ENCODE peak calls at places on chromosomes 4 and X, in four cellular contexts. One of them, this sample, is unnamed.
A peak's percentile ranks its signal among the peaks of the same experiment; 100 is the strongest.

GRCh38 chr4:122703868-122704267 is 28.6 kb upstream of the BBS12 start:
- DNase-seq in colonic mucosa: no peak
- DNase-seq in stimulated activated CD4-positive, alpha-beta T cell treated with anti-CD3 and anti-CD28 coated beads, Interleukin-4, amount 100 ng/mL, for 1 hour: no peak
- DNase-seq in A172: peak; percentile 14
- DNase-seq in this sample: no peak

GRCh38 chrX:31329298-31329697 is 257.5 kb upstream of the FTHL17 start:
- DNase-seq in stimulated activated CD4-positive, alpha-beta T cell treated with anti-CD3 and anti-CD28 coated beads, Interleukin-4, amount 100 ng/mL, for 1 hour: no peak
- DNase-seq in colonic mucosa: no peak
- DNase-seq in A172: no peak
- DNase-seq in this sample: no peak

GRCh38 chr4:106627071-106627470 is 258.5 kb upstream of the GIMD1 start:
- DNase-seq in A172: no peak
- DNase-seq in colonic mucosa: no peak
- DNase-seq in stimulated activated CD4-positive, alpha-beta T cell treated with anti-CD3 and anti-CD28 coated beads, Interleukin-4, amount 100 ng/mL, for 1 hour: no peak
- DNase-seq in this sample: no peak

GRCh38 chr4:102578819-102579218 is 77.7 kb downstream of the NFKB1 start:
- DNase-seq in stimulated activated CD4-positive, alpha-beta T cell treated with anti-CD3 and anti-CD28 coated beads, Interleukin-4, amount 100 ng/mL, for 1 hour: no peak
- DNase-seq in colonic mucosa: no peak
- DNase-seq in A172: no peak
- DNase-seq in this sample: no peak

GRCh38 chrX:54495814-54496516 is at the start of gene FGD1:
- DNase-seq in stimulated activated CD4-positive, alpha-beta T cell treated with anti-CD3 and anti-CD28 coated beads, Interleukin-4, amount 100 ng/mL, for 1 hour: peak; percentile 60
- DNase-seq in A172: peak; percentile 39
- DNase-seq in colonic mucosa: peak; percentile 75
- DNase-seq in this sample: no peak

GRCh38 chr4:108204518-108204917 is 35.8 kb upstream of the LEF1 start:
- DNase-seq in stimulated activated CD4-positive, alpha-beta T cell treated with anti-CD3 and anti-CD28 coated beads, Interleukin-4, amount 100 ng/mL, for 1 hour: no peak
- DNase-seq in colonic mucosa: no peak
- DNase-seq in A172: no peak
- DNase-seq in this sample: no peak

GRCh38 chr4:40321671-40322131 is 13.4 kb upstream of the CHRNA9 start:
- DNase-seq in colonic mucosa: no peak
- DNase-seq in stimulated activated CD4-positive, alpha-beta T cell treated with anti-CD3 and anti-CD28 coated beads, Interleukin-4, amount 100 ng/mL, for 1 hour: no peak
- DNase-seq in A172: peak; percentile 36
- DNase-seq in this sample: no peak

GRCh38 chr4:16693040-16693506 is 205.4 kb downstream of the LDB2 start:
- DNase-seq in stimulated activated CD4-positive, alpha-beta T cell treated with anti-CD3 and anti-CD28 coated beads, Interleukin-4, amount 100 ng/mL, for 1 hour: no peak
- DNase-seq in A172: no peak
- DNase-seq in colonic mucosa: no peak
- DNase-seq in this sample: no peak